ENCODE peak calls at places on chromosomes 4 and X, in seven cellular contexts. T is mesendoderm, D is H9, Z is neuronal stem cell, B is H1, O is IMR-90, Q is trophoblast cell. V is an unnamed sample.

GRCh38 chr4:111880116-111880515 is 265.1 kb upstream of the FAM241A start:
- DNase-seq in D (no peak), Z (no peak), O (no peak), T (no peak), Q (no peak), B (no peak), V (no peak)

GRCh38 chr4:110823251-110823650 is 200.4 kb upstream of the PITX2 start:
- DNase-seq in B (no peak), Q (no peak), T (peak), Z (no peak), D (no peak), O (peak), V (peak)

GRCh38 chrX:17529349-17529748 is 154.3 kb downstream of the NHS start:
- DNase-seq in Z (no peak), O (no peak), B (no peak), T (no peak), Q (no peak), D (no peak), V (no peak)

GRCh38 chr4:142474398-142475087 is 371.6 kb downstream of the INPP4B start:
- DNase-seq in T (no peak), Q (peak), D (no peak), O (peak), Z (no peak), B (no peak), V (no peak)

GRCh38 chr4:186760576-186760975 is 36.9 kb upstream of the FAT1 start:
- DNase-seq in Z (no peak), Q (no peak), D (no peak), O (peak), T (no peak), B (no peak), V (peak)

GRCh38 chr4:186719925-186720694 is 3.5 kb downstream of the FAT1 start:
- DNase-seq in Q (peak), D (no peak), O (no peak), Z (no peak), T (peak), B (no peak), V (peak)

GRCh38 chrX:63747331-63747730 is 37.7 kb downstream of the ARHGEF9 start:
- DNase-seq in D (no peak), B (no peak), T (no peak), Z (no peak), O (peak), Q (no peak), V (peak)

GRCh38 chr4:153465922-153466636 is at the start of gene TMEM131L:
- DNase-seq in Z (peak), B (no peak), D (peak), O (peak), T (peak), Q (peak), V (peak)

GRCh38 chr4:26931961-26932360 is 71.3 kb downstream of the STIM2 start:
- DNase-seq in D (no peak), Z (no peak), O (no peak), B (no peak), T (no peak), Q (no peak), V (peak)

GRCh38 chrX:125203737-125204578 is 115.7 kb upstream of the TEX13C start:
- DNase-seq in Z (no peak), O (no peak), D (peak), T (peak), B (no peak), Q (no peak), V (peak)

GRCh38 chrX:28901637-28902036 is 314.4 kb downstream of the IL1RAPL1 start:
- DNase-seq in D (no peak), B (no peak), Q (no peak), Z (no peak), O (peak), T (no peak), V (peak)

GRCh38 chr4:8540072-8540471 is 40.1 kb upstream of the GPR78 start:
- DNase-seq in T (no peak), Q (no peak), Z (no peak), O (no peak), B (no peak), D (no peak), V (no peak)

GRCh38 chr4:86935499-86935832 is 655 bp downstream of the AFF1 start:
- DNase-seq in B (no peak), O (no peak), Z (peak), Q (no peak), D (no peak), T (no peak), V (no peak)

GRCh38 chr4:176277162-176277904 is 8.3 kb upstream of the ASB5 start:
- DNase-seq in Q (peak), D (peak), O (peak), T (peak), B (peak), Z (peak), V (peak)

GRCh38 chr4:151304755-151305154 is 20.6 kb downstream of the SH3D19 start:
- DNase-seq in T (peak), Q (no peak), O (no peak), D (no peak), B (no peak), Z (no peak), V (peak)

GRCh38 chrX:119004920-119005524 is 30.6 kb downstream of the LONRF3 start:
- DNase-seq in Z (peak), D (peak), O (peak), T (peak), Q (peak), B (no peak), V (peak)

GRCh38 chr4:105895609-105896460 is 564 bp downstream of the NPNT start:
- DNase-seq in O (no peak), Q (no peak), D (peak), B (no peak), Z (peak), T (no peak), V (peak)

GRCh38 chr4:68256284-68256683 is 10.8 kb upstream of the TMPRSS11B start:
- DNase-seq in D (no peak), Q (no peak), O (no peak), Z (no peak), T (peak), B (no peak), V (peak)

GRCh38 chr4:15376594-15376993 is 51.2 kb upstream of the C1QTNF7 start:
- DNase-seq in Q (no peak), Z (no peak), O (peak), T (no peak), B (peak), D (no peak), V (peak)

GRCh38 chr4:6916587-6917444 is 7.2 kb downstream of the TBC1D14 start:
- DNase-seq in T (peak), Z (no peak), Q (peak), D (no peak), O (no peak), B (no peak), V (peak)

GRCh38 chr4:171880136-171880535 is 66.9 kb downstream of the GALNTL6 start:
- DNase-seq in O (peak), B (no peak), Q (peak), Z (no peak), T (peak), D (no peak), V (peak)

GRCh38 chr4:37892641-37893040 is 1.8 kb downstream of the TBC1D1 start:
- DNase-seq in Q (no peak), B (no peak), T (no peak), D (no peak), O (no peak), Z (no peak), V (no peak)

GRCh38 chr4:121989715-121990114 is 37.9 kb upstream of the TRPC3 start:
- DNase-seq in Q (no peak), T (peak), B (no peak), O (peak), D (no peak), Z (no peak), V (no peak)

GRCh38 chr4:47852121-47852520 is 14.3 kb upstream of the CORIN start:
- DNase-seq in B (no peak), Z (no peak), O (peak), D (no peak), Q (no peak), T (no peak), V (peak)

GRCh38 chr4:77818077-77818666 is 996 bp downstream of the CNOT6L start:
- DNase-seq in Q (peak), D (peak), O (peak), T (peak), B (no peak), Z (peak), V (peak)

GRCh38 chr4:25873632-25874129 is 10.9 kb upstream of the SEL1L3 start:
- DNase-seq in O (no peak), Z (no peak), D (no peak), T (no peak), B (no peak), Q (no peak), V (no peak)

GRCh38 chr4:23660865-23661264 is 229.0 kb downstream of the PPARGC1A start:
- DNase-seq in B (no peak), Q (no peak), T (no peak), D (no peak), Z (no peak), O (no peak), V (no peak)

GRCh38 chrX:148609766-148610698 is 109.6 kb downstream of the AFF2 start:
- DNase-seq in D (peak), Z (peak), Q (no peak), O (no peak), B (peak), T (peak), V (no peak)

GRCh38 chr4:119510750-119511149 is 117.9 kb downstream of the PDE5A start:
- DNase-seq in O (peak), T (no peak), Q (no peak), Z (no peak), D (no peak), B (no peak), V (no peak)

GRCh38 chr4:184217569-184218131 is at the start of gene ENPP6:
- DNase-seq in D (no peak), Q (no peak), B (no peak), Z (no peak), O (no peak), T (no peak), V (no peak)

GRCh38 chr4:41693629-41694028 is 54.9 kb downstream of the PHOX2B start:
- DNase-seq in D (no peak), O (peak), B (no peak), Z (peak), Q (no peak), T (peak), V (peak)

GRCh38 chr4:46503739-46504138 is 113.8 kb upstream of the GABRA2 start:
- DNase-seq in Z (no peak), O (no peak), B (no peak), T (no peak), D (no peak), Q (no peak), V (peak)

GRCh38 chrX:8405631-8406030 is 59.0 kb upstream of the VCX3B start:
- DNase-seq in Z (no peak), Q (no peak), T (no peak), B (no peak), D (no peak), O (no peak), V (no peak)

GRCh38 chrX:71217298-71217697 is 5.7 kb upstream of the GJB1 start:
- DNase-seq in B (no peak), T (no peak), Q (no peak), Z (no peak), D (no peak), O (no peak), V (no peak)

GRCh38 chrX:5306654-5307121 is 922.0 kb downstream of the NLGN4X start:
- DNase-seq in Z (no peak), O (no peak), D (no peak), T (peak), Q (no peak), B (no peak), V (peak)

GRCh38 chr4:125359960-125360628 is 45.3 kb downstream of the FAT4 start:
- DNase-seq in O (no peak), Q (no peak), T (peak), Z (no peak), D (no peak), B (no peak), V (no peak)
- H3K27ac ChIP-seq in O (no peak), Q (no peak), T (no peak), Z (no peak), D (no peak), B (no peak), V (no peak)

DNA sequence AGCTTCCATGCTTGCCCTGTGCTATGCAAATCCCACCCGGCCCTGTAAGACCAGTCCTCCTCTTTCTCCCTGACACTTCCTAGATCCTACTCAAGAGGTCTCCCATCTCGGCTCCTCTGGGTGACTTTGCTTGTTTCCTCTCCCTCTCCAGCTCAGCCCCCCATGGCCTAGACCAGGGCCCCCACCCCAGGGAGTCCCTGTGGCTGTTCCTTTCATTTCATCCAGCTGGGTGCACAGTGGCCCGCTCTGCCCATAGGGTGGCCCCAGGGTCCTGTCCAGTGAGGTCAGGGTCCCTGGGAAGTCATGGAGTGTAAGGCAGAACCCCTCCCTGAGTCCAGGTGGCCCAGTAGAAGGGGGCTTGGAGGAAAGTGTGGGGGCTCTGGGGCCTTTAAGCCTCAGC is 52.3 kb upstream of the NKX1-1 start:
- DNase-seq in D (no peak), Z (no peak), Q (no peak), O (no peak), T (no peak), B (no peak), V (no peak)
- H3K18ac ChIP-seq in D (no peak), Z (peak), Q (no peak), O (no peak), T (no peak), B (peak), V (no peak)

DNA sequence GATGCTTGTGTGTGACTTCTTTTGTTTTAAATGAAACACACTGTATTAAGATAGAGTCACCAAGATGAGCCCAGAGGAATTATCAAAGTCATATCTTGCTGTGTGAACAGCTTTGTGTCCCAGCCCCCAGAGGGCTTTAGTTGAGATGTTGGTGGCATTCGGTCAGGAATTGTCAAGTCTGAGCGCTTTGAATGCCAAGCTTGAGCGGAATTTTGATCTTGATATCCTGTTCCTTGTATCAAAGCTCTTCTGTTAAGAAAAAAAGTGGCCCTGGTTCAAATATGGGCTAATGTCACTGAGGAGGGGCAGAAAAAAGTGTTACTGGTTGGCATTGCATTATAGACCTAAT is 42.3 kb upstream of the PDLIM3 start:
- DNase-seq in O (no peak), T (peak), D (no peak), Q (peak), Z (no peak), B (no peak), V (no peak)
- H3K27ac ChIP-seq in O (no peak), T (no peak), D (no peak), Q (no peak), Z (no peak), B (no peak), V (no peak)

GRCh38 chr4:127501103-127501502 is 131.7 kb upstream of the INTU start:
- DNase-seq in Q (no peak), Z (no peak), O (peak), B (no peak), D (no peak), T (no peak), V (no peak)
- H3K18ac ChIP-seq in Q (no peak), Z (no peak), O (no peak), B (no peak), D (no peak), T (no peak), V (no peak)

GRCh38 chr4:53913771-53914170 is 150.6 kb downstream of the CHIC2 start:
- DNase-seq in B (no peak), D (no peak), T (no peak), Z (no peak), Q (no peak), O (no peak), V (no peak)

GRCh38 chr4:53919605-53920004 is 144.8 kb downstream of the CHIC2 start:
- DNase-seq in Q (no peak), D (no peak), O (no peak), B (no peak), Z (no peak), T (no peak), V (peak)

GRCh38 chr4:53917719-53918118 is 146.7 kb downstream of the CHIC2 start:
- DNase-seq in Z (no peak), B (no peak), Q (peak), D (no peak), T (no peak), O (peak), V (no peak)

GRCh38 chr4:53914313-53915016 is 149.9 kb downstream of the CHIC2 start:
- DNase-seq in Z (no peak), Q (peak), T (no peak), D (no peak), B (no peak), O (peak), V (peak)

GRCh38 chr4:53916431-53916889 is 147.9 kb downstream of the CHIC2 start:
- DNase-seq in Q (peak), Z (no peak), O (peak), D (no peak), T (no peak), B (no peak), V (no peak)
- H3K27ac ChIP-seq in Q (no peak), Z (no peak), O (peak), D (no peak), T (no peak), B (no peak), V (no peak)

GRCh38 chrX:21991504-21991903 is 40.6 kb upstream of the PHEX start:
- DNase-seq in D (no peak), Q (no peak), T (no peak), O (no peak), B (no peak), Z (no peak), V (no peak)
- H3K18ac ChIP-seq in D (no peak), Q (no peak), T (no peak), O (no peak), B (no peak), Z (no peak), V (no peak)

GRCh38 chr4:102524691-102525090 is 23.5 kb downstream of the NFKB1 start:
- DNase-seq in T (no peak), O (no peak), Z (no peak), B (no peak), D (no peak), Q (no peak), V (no peak)

GRCh38 chr4:102525099-102525498 is 23.9 kb downstream of the NFKB1 start:
- DNase-seq in D (no peak), T (no peak), O (peak), Z (no peak), B (no peak), Q (no peak), V (peak)

GRCh38 chr4:102519925-102520324 is 18.8 kb downstream of the NFKB1 start:
- DNase-seq in Q (peak), Z (no peak), B (no peak), T (no peak), D (no peak), O (no peak), V (no peak)

GRCh38 chr4:102518703-102519131 is 17.6 kb downstream of the NFKB1 start:
- DNase-seq in Z (no peak), B (no peak), D (no peak), Q (no peak), O (no peak), T (no peak), V (no peak)

GRCh38 chr4:102521570-102522553 is 20.7 kb downstream of the NFKB1 start:
- DNase-seq in Q (no peak), T (no peak), O (no peak), B (no peak), D (no peak), Z (no peak), V (no peak)
- H3K27ac ChIP-seq in Q (no peak), T (no peak), O (no peak), B (no peak), D (no peak), Z (no peak), V (no peak)

DNA sequence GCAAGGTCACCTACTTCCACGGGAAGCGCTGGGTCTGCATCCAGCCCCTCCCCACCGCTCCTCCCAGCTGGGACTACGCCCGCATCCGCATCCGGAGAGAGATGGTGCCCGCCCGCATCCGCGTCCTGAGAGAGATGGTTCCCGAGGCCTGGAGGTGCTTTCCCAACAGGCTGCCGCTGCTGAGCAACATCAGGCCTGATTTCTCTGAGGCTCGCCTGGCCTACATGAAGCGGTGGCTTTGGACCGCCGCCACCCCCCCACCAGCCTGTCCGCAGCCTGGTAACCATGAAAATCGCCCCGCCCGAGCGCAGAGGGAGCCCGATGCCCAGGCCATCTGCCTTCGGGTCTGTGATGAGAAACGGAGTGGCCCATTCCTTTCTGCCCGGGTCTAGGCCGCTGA is 18.1 kb downstream of the CLTRN start:
- DNase-seq in D (peak), T (no peak), Q (no peak), B (no peak), O (no peak), Z (no peak), V (no peak)
- H3K18ac ChIP-seq in D (no peak), T (no peak), Q (no peak), B (no peak), O (no peak), Z (no peak), V (no peak)

GRCh38 chr4:145881991-145882390 is 56.6 kb downstream of the ZNF827 start:
- DNase-seq in O (no peak), B (no peak), Q (peak), D (no peak), T (no peak), Z (no peak), V (no peak)
- H3K27ac ChIP-seq in O (no peak), B (no peak), Q (no peak), D (no peak), T (no peak), Z (no peak), V (no peak)